ENCODE peak calls at places on chromosomes 6 and 20, in nine cellular contexts. F, P, G, E, W, U, J, H and I are unnamed samples.

GRCh38 chr6:8170754-8171153 is 68.4 kb upstream of the EEF1E1 start:
- DNase-seq in F (no peak), P (no peak), G (no peak), E (no peak), W (no peak), U (no peak), J (no peak), H (no peak), I (no peak)

GRCh38 chr6:41209976-41210375 is 9.0 kb upstream of the TREML2 start:
- DNase-seq in F (no peak), P (no peak), G (no peak), E (no peak), W (no peak), U (no peak), J (no peak), H (no peak), I (no peak)

GRCh38 chr6:56357616-56358373 is 110.4 kb upstream of the COL21A1 start:
- DNase-seq in F (no peak), P (no peak), G (no peak), E (no peak), W (no peak), U (no peak), J (peak; percentile 24), H (peak; percentile 70), I (no peak)

GRCh38 chr6:169045486-169045885 is 208.2 kb downstream of the THBS2 start:
- DNase-seq in F (no peak), P (no peak), G (no peak), E (no peak), W (no peak), U (no peak), J (no peak), H (peak; percentile 6), I (peak; percentile 25)

GRCh38 chr6:31453259-31453658 is 44.7 kb upstream of the MICB start:
- DNase-seq in F (no peak), P (no peak), G (no peak), E (no peak), W (no peak), U (no peak), J (no peak), H (no peak), I (no peak)

GRCh38 chr20:1802385-1803215 is 92.6 kb upstream of the SIRPA start:
- DNase-seq in F (peak; percentile 86), P (peak; percentile 70), G (peak; percentile 80), E (peak; percentile 79), W (peak; percentile 66), U (no peak), J (peak; percentile 32), H (peak; percentile 70), I (no peak)

GRCh38 chr6:106972500-106972899 is 2.0 kb downstream of the CD24 start:
- DNase-seq in F (peak; percentile 54), P (no peak), G (no peak), E (no peak), W (no peak), U (no peak), J (no peak), H (peak; percentile 19), I (no peak)

GRCh38 chr6:138971601-138972000 is 16.5 kb downstream of the REPS1 start:
- DNase-seq in F (no peak), P (no peak), G (no peak), E (no peak), W (no peak), U (no peak), J (peak; percentile 31), H (no peak), I (no peak)

GRCh38 chr6:4008324-4009047 is 70.5 kb downstream of the FAM217A start:
- DNase-seq in F (peak; percentile 88), P (peak; percentile 94), G (no peak), E (no peak), W (no peak), U (peak; percentile 87), J (peak; percentile 80), H (peak; percentile 79), I (peak; percentile 97)

GRCh38 chr6:74170118-74170517 is 474.1 kb downstream of the CD109 start:
- DNase-seq in F (no peak), P (peak; percentile 91), G (no peak), E (no peak), W (no peak), U (peak; percentile 85), J (peak; percentile 7), H (no peak), I (no peak)

GRCh38 chr6:54516331-54516730 is 208.1 kb downstream of the TINAG start:
- DNase-seq in F (no peak), P (no peak), G (no peak), E (no peak), W (no peak), U (no peak), J (no peak), H (peak; percentile 7), I (no peak)

GRCh38 chr6:70627500-70628254 is 40.0 kb upstream of the SMAP1 start:
- DNase-seq in F (no peak), P (no peak), G (no peak), E (no peak), W (no peak), U (no peak), J (no peak), H (no peak), I (no peak)

GRCh38 chr6:16154904-16155303 is 26.0 kb downstream of the MYLIP start:
- DNase-seq in F (no peak), P (peak; percentile 66), G (no peak), E (no peak), W (no peak), U (peak; percentile 61), J (peak; percentile 59), H (peak; percentile 41), I (no peak)

GRCh38 chr6:70955441-70956190 is 1.2 kb downstream of the B3GAT2 start:
- DNase-seq in F (peak; percentile 94), P (peak; percentile 66), G (peak; percentile 77), E (peak; percentile 97), W (peak; percentile 92), U (no peak), J (peak; percentile 45), H (peak; percentile 73), I (peak; percentile 56)

GRCh38 chr6:78863576-78863975 is 3.8 kb upstream of the IRAK1BP1 start:
- DNase-seq in F (no peak), P (no peak), G (no peak), E (no peak), W (no peak), U (no peak), J (no peak), H (no peak), I (no peak)

GRCh38 chr6:77893391-77893790 is 240.6 kb downstream of the MEI4 start:
- DNase-seq in F (no peak), P (no peak), G (no peak), E (no peak), W (no peak), U (no peak), J (no peak), H (no peak), I (no peak)

GRCh38 chr20:20366551-20366895 is 1.4 kb upstream of the INSM1 start:
- DNase-seq in F (no peak), P (no peak), G (no peak), E (no peak), W (no peak), U (no peak), J (no peak), H (no peak), I (no peak)

GRCh38 chr20:21214431-21214830 is 88.5 kb downstream of the KIZ start:
- DNase-seq in F (no peak), P (no peak), G (no peak), E (no peak), W (no peak), U (no peak), J (no peak), H (peak; percentile 69), I (no peak)

GRCh38 chr20:54535045-54535444 is 59.7 kb downstream of the DOK5 start:
- DNase-seq in F (no peak), P (peak; percentile 34), G (no peak), E (no peak), W (no peak), U (no peak), J (no peak), H (no peak), I (no peak)

GRCh38 chr6:89034586-89035251 is 45.8 kb upstream of the PNRC1 start:
- DNase-seq in F (peak; percentile 52), P (peak; percentile 95), G (no peak), E (no peak), W (no peak), U (peak; percentile 67), J (no peak), H (no peak), I (no peak)
- TF ChIP-seq CTCF in F (no peak), P (no peak), G (no peak), E (no peak), W (no peak), U (no peak), J (no peak), H (no peak), I (no peak)

DNA sequence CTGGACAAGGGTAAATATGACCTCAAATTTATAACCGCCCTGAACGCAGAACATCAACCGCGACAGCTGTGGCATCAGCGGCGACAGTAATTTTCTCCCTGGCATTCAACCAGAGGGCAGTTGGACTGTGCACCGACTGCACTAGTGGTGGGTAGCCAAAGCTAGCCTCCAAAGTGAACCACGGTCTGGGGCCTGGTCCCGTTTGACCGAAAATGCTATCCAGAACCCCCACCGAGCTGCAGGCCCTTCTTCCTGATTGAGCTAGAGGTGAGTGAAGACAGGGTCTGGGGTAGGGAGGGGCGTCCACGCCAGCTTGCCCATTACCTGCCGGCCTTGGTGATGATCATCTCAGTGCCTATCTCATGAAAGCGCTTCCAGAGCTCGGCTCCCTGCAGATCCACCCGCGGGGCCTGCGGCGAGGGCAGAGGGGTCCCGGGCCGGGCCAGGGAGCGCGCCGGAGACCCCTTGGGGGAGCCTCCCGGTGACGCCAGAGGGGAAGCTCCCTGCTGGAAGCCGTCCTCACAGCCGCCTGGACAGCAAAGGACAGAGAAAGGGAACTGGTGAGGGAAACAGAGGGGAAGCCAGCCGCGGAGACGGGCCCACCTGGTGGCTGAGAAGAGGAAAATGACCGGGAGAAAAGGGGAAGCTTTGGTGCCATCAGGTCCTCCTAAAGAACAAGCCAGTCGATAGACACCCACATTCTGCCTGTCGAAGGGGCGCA is 2.0 kb downstream of the TBX18 start:
- DNase-seq in F (peak; percentile 39), P (no peak), G (no peak), E (peak; percentile 44), W (no peak), U (no peak), J (no peak), H (no peak), I (no peak)
- TF ChIP-seq CTCF in F (no peak), P (peak; percentile 27), G (no peak), E (no peak), W (no peak), U (peak; percentile 34), J (peak; percentile 56), H (no peak), I (no peak)

DNA sequence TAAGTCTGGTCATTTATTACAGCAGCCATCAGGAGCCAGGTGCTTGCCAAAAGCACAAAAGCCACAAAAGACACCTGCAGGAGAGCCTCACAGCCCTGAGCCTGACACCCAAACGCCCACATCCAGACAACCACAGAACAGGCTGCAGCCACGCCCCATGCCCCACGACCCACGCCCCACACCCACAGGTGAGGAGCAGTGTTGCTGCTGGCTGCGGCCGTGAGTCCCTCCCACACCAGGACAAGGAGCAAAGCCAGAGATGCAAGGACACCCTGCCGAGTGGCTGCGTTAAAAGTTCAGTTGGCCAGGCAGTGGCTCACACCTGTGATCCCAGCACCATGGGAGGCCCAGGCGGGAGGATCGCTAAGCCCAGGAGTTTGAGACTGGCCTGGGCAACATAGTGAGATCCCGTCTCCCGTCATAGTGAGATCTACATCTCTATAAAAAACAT is 43.0 kb downstream of the SLC2A4RG start:
- DNase-seq in F (no peak), P (no peak), G (no peak), E (no peak), W (no peak), U (no peak), J (no peak), H (no peak), I (no peak)
- TF ChIP-seq CTCF in F (no peak), P (no peak), G (no peak), E (no peak), W (no peak), U (no peak), J (no peak), H (no peak), I (no peak)

GRCh38 chr20:24871429-24872213 is 77.4 kb upstream of the CST7 start:
- DNase-seq in F (no peak), P (no peak), G (no peak), E (no peak), W (no peak), U (no peak), J (no peak), H (no peak), I (no peak)
- TF ChIP-seq CTCF in F (no peak), P (no peak), G (no peak), E (no peak), W (no peak), U (no peak), J (no peak), H (no peak), I (no peak)